ENCODE peak calls at places on chromosome 14, in seven cellular contexts. One of them, this sample, is unnamed.

GRCh38 chr14:100215330-100215885 is 23.5 kb upstream of the YY1 start:
- DNase-seq in small intestine: no peak
- DNase-seq in transverse colon: no peak
- DNase-seq in tibial nerve: no peak
- DNase-seq in heart left ventricle: no peak
- DNase-seq in H9: no peak
- DNase-seq in sigmoid colon: no peak
- DNase-seq in this sample: no peak

GRCh38 chr14:102775855-102776760 is 1.1 kb upstream of the TRAF3 start:
- DNase-seq in small intestine: peak; percentile 68
- DNase-seq in H9: peak; percentile 32
- DNase-seq in heart left ventricle: no peak
- DNase-seq in tibial nerve: no peak
- DNase-seq in transverse colon: peak; percentile 70
- DNase-seq in sigmoid colon: no peak
- DNase-seq in this sample: peak; percentile 50

GRCh38 chr14:69224946-69225345 is 33.6 kb downstream of the EXD2 start:
- DNase-seq in transverse colon: no peak
- DNase-seq in H9: no peak
- DNase-seq in sigmoid colon: no peak
- DNase-seq in heart left ventricle: no peak
- DNase-seq in tibial nerve: no peak
- DNase-seq in small intestine: no peak
- DNase-seq in this sample: no peak

GRCh38 chr14:62081012-62081612 is 318.9 kb downstream of the SNAPC1 start:
- DNase-seq in tibial nerve: no peak
- DNase-seq in sigmoid colon: no peak
- DNase-seq in small intestine: no peak
- DNase-seq in H9: no peak
- DNase-seq in heart left ventricle: peak; percentile 22
- DNase-seq in transverse colon: peak; percentile 30
- DNase-seq in this sample: no peak

GRCh38 chr14:59919582-59920377 is at the start of gene LRRC9:
- DNase-seq in heart left ventricle: peak; percentile 26
- DNase-seq in small intestine: peak; percentile 27
- DNase-seq in sigmoid colon: no peak
- DNase-seq in transverse colon: peak; percentile 14
- DNase-seq in tibial nerve: no peak
- DNase-seq in H9: peak; percentile 98
- DNase-seq in this sample: peak; percentile 98

GRCh38 chr14:31128601-31129526 is 78.7 kb downstream of the HECTD1 start:
- DNase-seq in sigmoid colon: no peak
- DNase-seq in small intestine: no peak
- DNase-seq in tibial nerve: no peak
- DNase-seq in heart left ventricle: no peak
- DNase-seq in transverse colon: no peak
- DNase-seq in H9: no peak
- DNase-seq in this sample: no peak

GRCh38 chr14:36866867-36867266 is 205.2 kb downstream of the PAX9 start:
- DNase-seq in small intestine: no peak
- DNase-seq in transverse colon: no peak
- DNase-seq in heart left ventricle: no peak
- DNase-seq in tibial nerve: no peak
- DNase-seq in H9: no peak
- DNase-seq in sigmoid colon: no peak
- DNase-seq in this sample: no peak

GRCh38 chr14:67618617-67619063 is 1.1 kb upstream of the ARG2 start:
- DNase-seq in transverse colon: no peak
- DNase-seq in heart left ventricle: no peak
- DNase-seq in tibial nerve: peak; percentile 25
- DNase-seq in H9: no peak
- DNase-seq in small intestine: peak; percentile 74
- DNase-seq in sigmoid colon: no peak
- DNase-seq in this sample: peak; percentile 69

GRCh38 chr14:80055912-80056801 is 155.1 kb downstream of the DIO2 start:
- DNase-seq in heart left ventricle: no peak
- DNase-seq in tibial nerve: peak; percentile 48
- DNase-seq in transverse colon: peak; percentile 9
- DNase-seq in sigmoid colon: no peak
- DNase-seq in H9: peak; percentile 62
- DNase-seq in small intestine: peak; percentile 21
- DNase-seq in this sample: peak; percentile 60

GRCh38 chr14:77303417-77304156 is 17.1 kb downstream of the POMT2 start:
- DNase-seq in heart left ventricle: no peak
- DNase-seq in sigmoid colon: no peak
- DNase-seq in transverse colon: no peak
- DNase-seq in H9: no peak
- DNase-seq in small intestine: peak; percentile 33
- DNase-seq in tibial nerve: no peak
- DNase-seq in this sample: no peak

GRCh38 chr14:74570696-74571095 is 41.3 kb downstream of the LTBP2 start:
- DNase-seq in small intestine: no peak
- DNase-seq in heart left ventricle: peak; percentile 12
- DNase-seq in transverse colon: no peak
- DNase-seq in sigmoid colon: no peak
- DNase-seq in tibial nerve: no peak
- DNase-seq in H9: no peak
- DNase-seq in this sample: no peak
- H3K4me1 ChIP-seq in small intestine: no peaks in the 10 kb centered on the region
- H3K4me1 ChIP-seq in heart left ventricle: peaks cover 92% of the 10 kb centered on the region
- H3K4me1 ChIP-seq in transverse colon: peaks cover 3% of the 10 kb centered on the region
- H3K4me1 ChIP-seq in sigmoid colon: peaks cover 41% of the 10 kb centered on the region
- H3K4me1 ChIP-seq in tibial nerve: peaks cover 99% of the 10 kb centered on the region
- H3K4me1 ChIP-seq in H9: no peaks in the 10 kb centered on the region
- H3K4me1 ChIP-seq in this sample: peaks cover 8% of the 10 kb centered on the region

GRCh38 chr14:25464078-25464477 is 414.1 kb upstream of the STXBP6 start:
- DNase-seq in heart left ventricle: no peak
- DNase-seq in tibial nerve: no peak
- DNase-seq in transverse colon: no peak
- DNase-seq in small intestine: no peak
- DNase-seq in sigmoid colon: no peak
- DNase-seq in H9: no peak
- DNase-seq in this sample: no peak

GRCh38 chr14:25461780-25462179 is 411.8 kb upstream of the STXBP6 start:
- DNase-seq in tibial nerve: no peak
- DNase-seq in heart left ventricle: no peak
- DNase-seq in sigmoid colon: no peak
- DNase-seq in small intestine: no peak
- DNase-seq in H9: peak; percentile 32
- DNase-seq in transverse colon: no peak
- DNase-seq in this sample: no peak

GRCh38 chr14:25464772-25465171 is 414.8 kb upstream of the STXBP6 start:
- DNase-seq in heart left ventricle: no peak
- DNase-seq in H9: no peak
- DNase-seq in sigmoid colon: no peak
- DNase-seq in tibial nerve: no peak
- DNase-seq in transverse colon: no peak
- DNase-seq in small intestine: no peak
- DNase-seq in this sample: no peak

GRCh38 chr14:25463475-25463874 is 413.5 kb upstream of the STXBP6 start:
- DNase-seq in heart left ventricle: no peak
- DNase-seq in tibial nerve: no peak
- DNase-seq in sigmoid colon: no peak
- DNase-seq in small intestine: no peak
- DNase-seq in transverse colon: no peak
- DNase-seq in H9: no peak
- DNase-seq in this sample: no peak
- H3K9me3 ChIP-seq in heart left ventricle: no peaks in the 10 kb centered on the region
- H3K9me3 ChIP-seq in tibial nerve: no peaks in the 10 kb centered on the region
- H3K9me3 ChIP-seq in sigmoid colon: no peaks in the 10 kb centered on the region
- H3K9me3 ChIP-seq in small intestine: no peaks in the 10 kb centered on the region
- H3K9me3 ChIP-seq in transverse colon: no peaks in the 10 kb centered on the region
- H3K9me3 ChIP-seq in H9: no peaks in the 10 kb centered on the region
- H3K9me3 ChIP-seq in this sample: no peaks in the 10 kb centered on the region

GRCh38 chr14:56161658-56162057 is 43.4 kb downstream of the PELI2 start:
- DNase-seq in tibial nerve: no peak
- DNase-seq in sigmoid colon: no peak
- DNase-seq in H9: no peak
- DNase-seq in small intestine: no peak
- DNase-seq in heart left ventricle: no peak
- DNase-seq in transverse colon: no peak
- DNase-seq in this sample: no peak
- H3K4me1 ChIP-seq in tibial nerve: peaks cover 1% of the 10 kb centered on the region
- H3K4me1 ChIP-seq in sigmoid colon: peaks cover 2% of the 10 kb centered on the region
- H3K4me1 ChIP-seq in H9: peaks cover 2% of the 10 kb centered on the region
- H3K4me1 ChIP-seq in small intestine: no peaks in the 10 kb centered on the region
- H3K4me1 ChIP-seq in heart left ventricle: peaks cover 5% of the 10 kb centered on the region
- H3K4me1 ChIP-seq in transverse colon: no peaks in the 10 kb centered on the region
- H3K4me1 ChIP-seq in this sample: no peaks in the 10 kb centered on the region

DNA sequence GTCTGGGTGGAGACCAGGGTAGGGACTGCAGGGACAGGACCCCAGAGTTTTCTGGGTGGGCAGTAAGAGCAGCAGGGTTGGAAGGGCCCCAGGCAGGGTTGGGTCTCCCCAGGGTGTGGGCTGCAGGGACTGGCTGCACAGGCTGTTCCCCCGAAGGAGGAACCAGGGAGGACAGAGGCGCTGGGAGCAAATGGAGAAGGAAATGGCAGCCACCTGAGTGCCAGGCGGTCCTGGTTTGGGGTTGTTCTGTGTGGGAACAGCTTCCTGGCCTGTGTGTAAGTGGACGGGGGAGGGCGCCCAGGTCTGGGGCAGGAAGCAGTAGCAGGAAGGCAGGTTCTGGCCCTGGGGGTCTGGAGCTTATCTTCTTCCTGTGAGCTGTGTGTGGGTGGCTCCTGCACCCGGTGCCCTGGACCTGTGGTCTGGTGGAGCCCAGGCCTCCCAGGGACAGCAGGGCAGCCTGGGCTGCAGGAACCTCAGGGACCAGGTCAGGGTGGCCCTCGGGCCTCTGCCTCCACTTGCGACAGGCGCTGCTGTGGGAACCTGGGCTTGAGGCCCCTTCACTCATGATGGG is 372.8 kb downstream of the TMEM121 start:
- DNase-seq in H9: no peak
- DNase-seq in sigmoid colon: no peak
- DNase-seq in small intestine: no peak
- DNase-seq in heart left ventricle: peak; percentile 16
- DNase-seq in transverse colon: no peak
- DNase-seq in tibial nerve: no peak
- DNase-seq in this sample: no peak
- H3K9me3 ChIP-seq in H9: peaks cover 88% of the 10 kb centered on the region
- H3K9me3 ChIP-seq in sigmoid colon: no peaks in the 10 kb centered on the region
- H3K9me3 ChIP-seq in small intestine: no peaks in the 10 kb centered on the region
- H3K9me3 ChIP-seq in heart left ventricle: no peaks in the 10 kb centered on the region
- H3K9me3 ChIP-seq in transverse colon: no peaks in the 10 kb centered on the region
- H3K9me3 ChIP-seq in tibial nerve: peaks cover 56% of the 10 kb centered on the region
- H3K9me3 ChIP-seq in this sample: no peaks in the 10 kb centered on the region

DNA sequence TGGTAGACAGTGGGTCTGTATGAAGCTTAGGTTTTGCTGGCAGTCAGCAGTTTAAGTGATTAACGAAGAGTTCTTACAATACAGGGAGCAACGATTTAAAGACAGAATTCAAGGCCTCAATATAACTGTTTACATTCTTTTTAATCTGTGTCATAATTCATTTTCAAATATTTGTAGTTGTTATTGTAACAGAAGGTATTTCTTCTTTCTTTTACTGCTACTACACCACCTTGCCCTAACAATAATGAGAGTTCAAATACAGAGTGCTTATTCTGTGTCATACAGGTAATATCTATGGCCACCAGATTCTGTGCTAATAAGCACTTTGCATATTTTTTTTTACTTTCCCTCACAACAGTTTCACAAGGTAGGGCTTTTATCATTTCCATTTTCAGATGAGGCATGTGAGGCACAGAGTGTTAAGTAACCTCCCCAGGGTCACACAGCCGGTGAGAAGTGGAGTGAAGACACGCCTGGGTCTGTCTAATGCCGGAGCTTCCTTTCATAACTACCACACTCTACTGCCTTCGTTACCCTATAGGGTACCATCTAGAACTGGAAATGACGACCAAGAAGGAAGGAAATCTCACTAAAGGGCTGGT is 81.9 kb downstream of the PELI2 start:
- DNase-seq in H9: no peak
- DNase-seq in sigmoid colon: no peak
- DNase-seq in transverse colon: no peak
- DNase-seq in small intestine: no peak
- DNase-seq in tibial nerve: no peak
- DNase-seq in heart left ventricle: no peak
- DNase-seq in this sample: no peak
- H3K4me1 ChIP-seq in H9: no peaks in the 10 kb centered on the region
- H3K4me1 ChIP-seq in sigmoid colon: peaks cover 35% of the 10 kb centered on the region
- H3K4me1 ChIP-seq in transverse colon: peaks cover 25% of the 10 kb centered on the region
- H3K4me1 ChIP-seq in small intestine: peaks cover 7% of the 10 kb centered on the region
- H3K4me1 ChIP-seq in tibial nerve: peaks cover 41% of the 10 kb centered on the region
- H3K4me1 ChIP-seq in heart left ventricle: peaks cover 22% of the 10 kb centered on the region
- H3K4me1 ChIP-seq in this sample: no peaks in the 10 kb centered on the region

GRCh38 chr14:106380740-106381139 is 854.4 kb downstream of the TMEM121 start:
- DNase-seq in tibial nerve: no peak
- DNase-seq in transverse colon: no peak
- DNase-seq in sigmoid colon: no peak
- DNase-seq in small intestine: no peak
- DNase-seq in H9: no peak
- DNase-seq in heart left ventricle: no peak
- DNase-seq in this sample: no peak
- H3K9me3 ChIP-seq in tibial nerve: no peaks in the 10 kb centered on the region
- H3K9me3 ChIP-seq in transverse colon: no peaks in the 10 kb centered on the region
- H3K9me3 ChIP-seq in sigmoid colon: no peaks in the 10 kb centered on the region
- H3K9me3 ChIP-seq in small intestine: no peaks in the 10 kb centered on the region
- H3K9me3 ChIP-seq in H9: peaks cover 87% of the 10 kb centered on the region
- H3K9me3 ChIP-seq in heart left ventricle: no peaks in the 10 kb centered on the region
- H3K9me3 ChIP-seq in this sample: peaks cover 4% of the 10 kb centered on the region

DNA sequence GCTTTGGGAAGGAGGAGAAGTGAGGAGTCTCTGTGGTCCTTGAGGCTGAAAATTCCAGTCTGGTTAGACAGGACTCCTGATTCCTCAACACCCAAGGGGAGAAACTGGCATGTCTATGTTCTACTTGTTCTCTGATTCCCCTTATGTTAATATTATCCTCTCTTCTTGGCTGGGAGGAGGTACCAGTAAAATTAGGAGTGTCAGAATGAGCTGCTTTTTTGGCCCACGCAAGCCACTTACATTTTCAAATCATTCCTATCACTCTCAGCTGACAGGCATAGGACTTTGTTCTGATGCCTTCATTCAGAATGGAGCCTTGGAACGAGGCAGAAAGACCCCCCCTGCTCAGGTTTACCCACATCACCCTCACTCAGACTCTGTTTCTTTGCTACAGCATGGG is 1077.2 kb downstream of the BCL11B start:
- DNase-seq in small intestine: no peak
- DNase-seq in H9: no peak
- DNase-seq in transverse colon: no peak
- DNase-seq in heart left ventricle: no peak
- DNase-seq in tibial nerve: no peak
- DNase-seq in sigmoid colon: no peak
- DNase-seq in this sample: no peak
- H3K4me1 ChIP-seq in small intestine: no peaks in the 10 kb centered on the region
- H3K4me1 ChIP-seq in H9: no peaks in the 10 kb centered on the region
- H3K4me1 ChIP-seq in transverse colon: no peaks in the 10 kb centered on the region
- H3K4me1 ChIP-seq in heart left ventricle: no peaks in the 10 kb centered on the region
- H3K4me1 ChIP-seq in tibial nerve: no peaks in the 10 kb centered on the region
- H3K4me1 ChIP-seq in sigmoid colon: no peaks in the 10 kb centered on the region
- H3K4me1 ChIP-seq in this sample: no peaks in the 10 kb centered on the region